ENCODE peak calls at places on chromosomes 2 and 18, in seven cellular contexts. Y is NCI-H510A treated with DMSO at 0.1 percent for 48 hours; P is hepatic stellate cell; L is activated T-cell treated with anti-CD3 and anti-CD28 coated beads, Interleukin-2, amount 50 U/mL, for 48 hours; G is glutamatergic neuron; T is neural crest cell; H is naive thymus-derived CD4-positive, alpha-beta T cell. A is an unnamed sample.

GRCh38 chr2:1993711-1994682 is 249.7 kb upstream of the PXDN start:
- DNase-seq in Y (no peak), G (no peak), L (no peak), P (no peak), T (no peak), H (no peak), A (no peak)

GRCh38 chr2:215791481-215791937 is 221.8 kb downstream of the MREG start:
- DNase-seq in T (no peak), P (no peak), G (no peak), L (no peak), H (no peak), Y (peak; percentile 78), A (no peak)

GRCh38 chr2:73175663-73176204 is 26.6 kb upstream of the NOTO start:
- DNase-seq in L (peak; percentile 82), T (peak; percentile 48), P (peak; percentile 68), H (peak; percentile 64), Y (peak; percentile 45), G (peak; percentile 68), A (peak; percentile 45)

GRCh38 chr2:98822301-98823164 is 91.6 kb upstream of the MGAT4A start:
- DNase-seq in T (peak; percentile 59), L (peak; percentile 74), Y (no peak), P (no peak), H (peak; percentile 69), G (peak; percentile 67), A (peak; percentile 34)

GRCh38 chr2:42793314-42794270 is 1.2 kb upstream of the HAAO start:
- DNase-seq in T (no peak), Y (no peak), G (no peak), P (peak; percentile 52), H (no peak), L (peak; percentile 30), A (no peak)

GRCh38 chr2:162382283-162382682 is 38.4 kb downstream of the GCA start:
- DNase-seq in Y (no peak), G (no peak), L (no peak), T (no peak), P (peak; percentile 1), H (no peak), A (no peak)

GRCh38 chr2:241304039-241304670 is 11.3 kb downstream of the HDLBP start:
- DNase-seq in G (peak; percentile 34), Y (no peak), H (no peak), P (no peak), L (no peak), T (no peak), A (no peak)

GRCh38 chr2:96498023-96498431 is 7.1 kb downstream of the NEURL3 start:
- DNase-seq in G (no peak), T (no peak), Y (no peak), P (no peak), L (no peak), H (no peak), A (no peak)

GRCh38 chr2:112588611-112589045 is 4.2 kb downstream of the CHCHD5 start:
- DNase-seq in P (no peak), H (no peak), T (no peak), L (no peak), Y (peak; percentile 27), G (no peak), A (no peak)

GRCh38 chr2:230441188-230441897 is 25.3 kb downstream of the SP100 start:
- DNase-seq in L (no peak), T (no peak), G (no peak), H (no peak), Y (no peak), P (no peak), A (peak; percentile 10)

GRCh38 chr2:54603357-54603756 is 120.1 kb upstream of the EML6 start:
- DNase-seq in Y (no peak), P (no peak), H (no peak), G (no peak), T (no peak), L (no peak), A (no peak)

GRCh38 chr2:207635468-207636200 is 10.4 kb upstream of the METTL21A start:
- DNase-seq in T (no peak), L (no peak), G (no peak), Y (no peak), H (no peak), P (no peak), A (no peak)

GRCh38 chr2:164009801-164010337 is 274.1 kb upstream of the FIGN start:
- DNase-seq in G (peak; percentile 42), T (no peak), L (no peak), Y (no peak), P (no peak), H (no peak), A (no peak)

GRCh38 chr18:9916067-9916684 is 2.4 kb downstream of the VAPA start:
- DNase-seq in P (peak; percentile 16), Y (no peak), G (no peak), L (no peak), H (no peak), T (no peak), A (no peak)

GRCh38 chr18:39057423-39058057 is 1491.9 kb upstream of the CELF4 start:
- DNase-seq in Y (no peak), T (no peak), G (no peak), L (no peak), H (no peak), P (no peak), A (no peak)

GRCh38 chr2:151302879-151303278 is 13.4 kb upstream of the NMI start:
- DNase-seq in G (no peak), Y (no peak), P (peak; percentile 74), H (no peak), T (no peak), L (no peak), A (no peak)

GRCh38 chr18:7172611-7173010 is 55.0 kb upstream of the LAMA1 start:
- DNase-seq in H (no peak), Y (no peak), P (no peak), L (no peak), T (no peak), G (no peak), A (no peak)

GRCh38 chr2:202355993-202356505 is 20.1 kb upstream of the BMPR2 start:
- DNase-seq in H (no peak), L (no peak), P (no peak), Y (no peak), G (no peak), T (no peak), A (no peak)

A was measured in GM12892.